ENCODE peak calls at places on chromosomes 16 and 17, in eight cellular contexts. D, H, V, C, J, G, A and R are unnamed samples. For H3K4me1, the result is how much of the 10 kb centered on the place peaks cover.

GRCh38 chr16:80852261-80852872 is 48.0 kb upstream of the CDYL2 start:
- DNase-seq in D (peak), H (no peak), V (peak), C (no peak), J (peak), G (peak), A (peak), R (no peak)

GRCh38 chr17:32157225-32157624 is 14.9 kb downstream of the RHOT1 start:
- DNase-seq in D (no peak), H (no peak), V (no peak), C (no peak), J (peak), G (no peak), A (no peak), R (no peak)

GRCh38 chr16:56608043-56608875 is at the start of gene MT2A:
- DNase-seq in D (peak), H (peak), V (peak), C (peak), J (peak), G (peak), A (peak), R (peak)

GRCh38 chr17:10394201-10394887 is 21.5 kb upstream of the MYH13 start:
- DNase-seq in D (no peak), H (no peak), V (no peak), C (no peak), J (no peak), G (no peak), A (no peak), R (no peak)

GRCh38 chr17:8846768-8847211 is 20.7 kb downstream of the PIK3R6 start:
- DNase-seq in D (no peak), H (peak), V (peak), C (no peak), J (peak), G (no peak), A (no peak), R (no peak)

GRCh38 chr17:1605681-1606351 is 22.8 kb downstream of the SLC43A2 start:
- DNase-seq in D (no peak), H (no peak), V (no peak), C (no peak), J (no peak), G (no peak), A (no peak), R (no peak)

GRCh38 chr16:21645261-21645721 is 7.1 kb downstream of the IGSF6 start:
- DNase-seq in D (no peak), H (no peak), V (no peak), C (no peak), J (no peak), G (no peak), A (no peak), R (no peak)

GRCh38 chr17:40555296-40556190 is 9.7 kb downstream of the CCR7 start:
- DNase-seq in D (no peak), H (no peak), V (no peak), C (peak), J (no peak), G (no peak), A (no peak), R (no peak)

GRCh38 chr17:69441179-69441578 is 26.7 kb downstream of the MAP2K6 start:
- DNase-seq in D (no peak), H (no peak), V (no peak), C (no peak), J (no peak), G (no peak), A (no peak), R (no peak)

GRCh38 chr17:82013341-82013740 is 9.3 kb downstream of the CENPX start:
- DNase-seq in D (no peak), H (no peak), V (no peak), C (no peak), J (no peak), G (no peak), A (no peak), R (no peak)

GRCh38 chr16:1379054-1379862 is 27.5 kb downstream of the GNPTG start:
- DNase-seq in D (peak), H (peak), V (peak), C (peak), J (peak), G (peak), A (peak), R (peak)

GRCh38 chr16:68972720-68973119 is 129.4 kb downstream of the TANGO6 start:
- DNase-seq in D (peak), H (no peak), V (peak), C (no peak), J (peak), G (no peak), A (peak), R (peak)

GRCh38 chr16:18979936-18980335 is 3.8 kb upstream of the TMC7 start:
- DNase-seq in D (no peak), H (no peak), V (no peak), C (no peak), J (peak), G (peak), A (no peak), R (no peak)

GRCh38 chr16:4393243-4393606 is 21.6 kb downstream of the VASN start:
- DNase-seq in D (no peak), H (no peak), V (no peak), C (no peak), J (peak), G (no peak), A (peak), R (no peak)

GRCh38 chr17:80833952-80834895 is 157.4 kb upstream of the CHMP6 start:
- DNase-seq in D (no peak), H (no peak), V (no peak), C (peak), J (no peak), G (peak), A (no peak), R (peak)

GRCh38 chr16:60419859-60420258 is 1616.4 kb downstream of the CDH8 start:
- DNase-seq in D (no peak), H (no peak), V (peak), C (no peak), J (no peak), G (no peak), A (no peak), R (no peak)

GRCh38 chr16:84058664-84059063 is 16.1 kb upstream of the SLC38A8 start:
- DNase-seq in D (no peak), H (no peak), V (no peak), C (no peak), J (no peak), G (no peak), A (no peak), R (no peak)

GRCh38 chr16:27315333-27316037 is 1.7 kb downstream of the IL4R start:
- DNase-seq in D (peak), H (no peak), V (peak), C (no peak), J (peak), G (peak), A (peak), R (no peak)

GRCh38 chr16:85554791-85555548 is 58.2 kb upstream of the GSE1 start:
- DNase-seq in D (no peak), H (no peak), V (peak), C (peak), J (peak), G (peak), A (peak), R (peak)

GRCh38 chr17:43952724-43953666 is 745 bp downstream of the PYY start:
- DNase-seq in D (no peak), H (peak), V (peak), C (no peak), J (no peak), G (no peak), A (no peak), R (no peak)

GRCh38 chr17:45177563-45177962 is 15.9 kb downstream of the HEXIM2 start:
- DNase-seq in D (no peak), H (no peak), V (no peak), C (no peak), J (no peak), G (no peak), A (no peak), R (no peak)

GRCh38 chr16:55494994-55495421 is 13.9 kb upstream of the LPCAT2 start:
- DNase-seq in D (no peak), H (no peak), V (peak), C (peak), J (peak), G (peak), A (no peak), R (peak)

GRCh38 chr17:15470536-15470935 is 3.1 kb upstream of the CDRT4 start:
- DNase-seq in D (no peak), H (no peak), V (no peak), C (no peak), J (no peak), G (no peak), A (no peak), R (no peak)

GRCh38 chr16:31700530-31701388 is 172.8 kb upstream of the ZNF267 start:
- DNase-seq in D (no peak), H (peak), V (peak), C (peak), J (no peak), G (peak), A (peak), R (no peak)

GRCh38 chr16:8936421-8936820 is 27.3 kb downstream of the USP7 start:
- DNase-seq in D (peak), H (no peak), V (peak), C (no peak), J (peak), G (peak), A (peak), R (peak)

GRCh38 chr16:11309895-11310633 is 28.9 kb upstream of the PRM1 start:
- DNase-seq in D (no peak), H (no peak), V (no peak), C (no peak), J (no peak), G (no peak), A (no peak), R (peak)

GRCh38 chr16:70695351-70696070 is 9.7 kb upstream of the MTSS2 start:
- DNase-seq in D (no peak), H (no peak), V (peak), C (no peak), J (peak), G (no peak), A (peak), R (no peak)

GRCh38 chr17:1082579-1082978 is 85.7 kb downstream of the TIMM22 start:
- DNase-seq in D (no peak), H (no peak), V (no peak), C (no peak), J (peak), G (peak), A (peak), R (no peak)

GRCh38 chr17:79509008-79509407 is 101.8 kb downstream of the RBFOX3 start:
- DNase-seq in D (no peak), H (no peak), V (no peak), C (no peak), J (no peak), G (no peak), A (no peak), R (no peak)

GRCh38 chr17:49101054-49101534 is 31.5 kb upstream of the B4GALNT2 start:
- DNase-seq in D (no peak), H (no peak), V (peak), C (no peak), J (peak), G (peak), A (peak), R (peak)

GRCh38 chr17:802481-802880 is 20.3 kb downstream of the MRM3 start:
- DNase-seq in D (no peak), H (no peak), V (no peak), C (no peak), J (no peak), G (peak), A (no peak), R (no peak)

GRCh38 chr17:50944054-50944901 is 78.1 kb upstream of the TOB1 start:
- DNase-seq in D (peak), H (no peak), V (peak), C (peak), J (peak), G (peak), A (peak), R (no peak)

GRCh38 chr16:3461120-3461519 is 17.6 kb downstream of the NAA60 start:
- DNase-seq in D (no peak), H (no peak), V (peak), C (no peak), J (no peak), G (no peak), A (no peak), R (no peak)

GRCh38 chr16:4404247-4404966 is 12.0 kb downstream of the CORO7 start:
- DNase-seq in D (peak), H (no peak), V (peak), C (peak), J (peak), G (peak), A (peak), R (peak)

GRCh38 chr17:56540791-56541190 is 52.7 kb upstream of the NOG start:
- DNase-seq in D (no peak), H (no peak), V (peak), C (no peak), J (no peak), G (no peak), A (no peak), R (peak)

GRCh38 chr16:22192261-22193133 is 13.6 kb upstream of the EEF2K start:
- DNase-seq in D (peak), H (no peak), V (no peak), C (peak), J (peak), G (peak), A (peak), R (peak)

GRCh38 chr16:54938351-54939346 is 8.0 kb downstream of the IRX5 start:
- DNase-seq in D (no peak), H (peak), V (peak), C (no peak), J (no peak), G (no peak), A (no peak), R (no peak)

GRCh38 chr17:31522284-31522931 is 130.9 kb downstream of the RAB11FIP4 start:
- DNase-seq in D (no peak), H (no peak), V (no peak), C (no peak), J (no peak), G (no peak), A (no peak), R (no peak)

GRCh38 chr17:38731526-38732294 is 1.6 kb downstream of the CISD3 start:
- DNase-seq in D (no peak), H (no peak), V (no peak), C (no peak), J (no peak), G (no peak), A (no peak), R (no peak)

GRCh38 chr17:38730526-38731379 is 612 bp downstream of the CISD3 start:
- DNase-seq in D (peak), H (no peak), V (peak), C (peak), J (peak), G (peak), A (peak), R (peak)

GRCh38 chr17:38733315-38734234 is 3.4 kb downstream of the CISD3 start:
- DNase-seq in D (peak), H (no peak), V (peak), C (no peak), J (peak), G (peak), A (no peak), R (no peak)

GRCh38 chr17:38734235-38734633 is 4.1 kb downstream of the CISD3 start:
- DNase-seq in D (no peak), H (no peak), V (no peak), C (no peak), J (no peak), G (no peak), A (no peak), R (no peak)

GRCh38 chr17:38732376-38733314 is 2.5 kb downstream of the CISD3 start:
- DNase-seq in D (no peak), H (no peak), V (no peak), C (no peak), J (no peak), G (peak), A (no peak), R (no peak)
- H3K4me1 ChIP-seq in D (under half), H (under half), V (under half), C (under half), J (under half), G (half or more), A (under half), R (under half)

DNA sequence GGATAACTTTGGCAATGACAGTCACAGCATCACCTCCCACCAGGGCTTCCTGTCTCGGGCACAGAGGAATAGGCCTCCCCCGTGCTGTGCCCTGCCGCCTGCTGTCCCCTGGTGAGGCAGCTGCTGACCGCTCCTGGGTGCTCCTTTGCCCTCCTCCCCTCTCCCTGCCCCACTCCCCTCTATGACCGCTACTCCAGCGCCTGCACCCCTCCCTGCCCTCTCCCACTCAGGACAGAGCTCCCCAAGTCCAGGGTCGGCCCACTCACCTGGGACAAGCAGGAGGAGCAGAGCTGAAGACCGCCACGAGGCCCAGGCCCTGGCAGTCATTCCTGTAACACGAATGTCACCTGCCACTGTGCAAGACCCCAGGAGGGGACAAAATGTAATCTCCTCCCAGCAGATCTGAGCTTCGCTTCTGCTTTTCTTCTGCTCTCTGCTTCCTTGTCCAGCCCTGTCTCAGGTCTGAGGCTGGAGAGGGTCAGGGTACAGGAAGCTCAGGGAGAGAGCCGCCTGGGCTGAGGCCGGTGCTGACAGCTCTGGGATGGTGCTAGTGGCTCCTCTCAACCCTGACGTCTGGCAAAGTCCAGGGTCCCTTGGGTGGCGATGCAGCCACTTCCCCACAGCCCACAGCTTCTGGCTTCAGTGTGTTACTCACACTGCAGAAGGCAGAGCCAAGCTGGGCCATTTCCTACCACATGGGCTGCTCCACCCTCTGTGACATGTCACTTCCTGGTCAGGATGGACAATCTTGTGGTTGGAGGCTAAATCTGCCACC is at the start of gene CD300C:
- DNase-seq in D (no peak), H (no peak), V (no peak), C (no peak), J (peak), G (no peak), A (no peak), R (no peak)
- H3K4me1 ChIP-seq in D (under half), H (under half), V (under half), C (under half), J (under half), G (under half), A (under half), R (under half)

GRCh38 chr17:35344262-35344661 is 29.2 kb downstream of the SLFN11 start:
- DNase-seq in D (no peak), H (no peak), V (no peak), C (no peak), J (no peak), G (no peak), A (no peak), R (no peak)

GRCh38 chr17:35345445-35345925 is 27.9 kb downstream of the SLFN11 start:
- DNase-seq in D (no peak), H (peak), V (no peak), C (no peak), J (no peak), G (no peak), A (no peak), R (no peak)

GRCh38 chr17:35342207-35342744 is 31.1 kb downstream of the SLFN11 start:
- DNase-seq in D (no peak), H (no peak), V (no peak), C (no peak), J (no peak), G (no peak), A (no peak), R (no peak)

GRCh38 chr17:35350493-35350892 is 22.9 kb downstream of the SLFN11 start:
- DNase-seq in D (no peak), H (no peak), V (no peak), C (no peak), J (no peak), G (no peak), A (no peak), R (no peak)

DNA sequence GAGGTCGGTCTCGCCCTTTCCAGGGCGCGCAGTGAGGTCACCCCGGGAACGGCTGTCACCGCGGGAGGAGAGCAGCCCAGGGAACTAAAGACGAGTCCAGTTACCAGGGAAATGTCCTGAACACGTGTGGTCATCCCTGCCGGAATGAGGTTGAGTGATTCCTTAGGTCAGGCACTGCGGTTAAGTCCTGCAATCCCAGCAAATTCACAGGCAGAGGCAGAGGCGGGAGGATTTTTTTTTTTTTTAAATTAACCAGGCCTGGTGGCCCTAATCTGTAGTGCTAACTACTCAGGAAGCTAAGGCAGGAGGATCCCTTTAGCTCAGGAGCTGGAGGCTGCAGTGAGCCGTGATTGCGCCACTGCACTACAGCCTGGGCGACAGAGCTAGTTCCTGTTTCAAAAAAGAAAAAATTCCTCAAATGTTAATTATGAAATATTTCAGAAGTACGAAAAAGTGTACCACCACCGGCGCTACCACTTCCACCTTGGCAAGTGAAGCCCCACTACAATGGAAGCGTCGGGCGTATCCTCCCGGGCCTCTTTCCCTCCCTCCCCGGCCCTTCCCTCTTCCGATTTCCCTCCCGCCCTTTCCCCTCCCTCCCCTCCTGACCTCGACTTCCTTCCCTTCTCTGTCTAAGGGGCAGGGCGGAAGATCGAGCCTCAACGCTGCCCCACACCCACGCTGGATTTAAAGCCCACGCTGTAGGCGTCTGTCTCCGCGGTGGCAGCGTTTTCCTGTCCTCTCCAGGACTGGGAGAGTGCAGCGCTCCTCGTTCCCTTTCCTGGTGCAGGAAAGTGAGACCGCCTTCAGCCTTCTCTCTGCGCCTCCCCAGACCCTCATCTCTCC is 27.3 kb downstream of the SLFN11 start:
- DNase-seq in D (peak), H (peak), V (peak), C (peak), J (no peak), G (peak), A (no peak), R (no peak)
- H3K4me1 ChIP-seq in D (under half), H (under half), V (under half), C (under half), J (under half), G (under half), A (under half), R (under half)

GRCh38 chr16:17281052-17281451 is 189.7 kb downstream of the XYLT1 start:
- DNase-seq in D (no peak), H (no peak), V (no peak), C (no peak), J (no peak), G (no peak), A (no peak), R (no peak)
- H3K4me1 ChIP-seq in D (under half), H (under half), V (under half), C (under half), J (under half), G (under half), A (under half), R (under half)

DNA sequence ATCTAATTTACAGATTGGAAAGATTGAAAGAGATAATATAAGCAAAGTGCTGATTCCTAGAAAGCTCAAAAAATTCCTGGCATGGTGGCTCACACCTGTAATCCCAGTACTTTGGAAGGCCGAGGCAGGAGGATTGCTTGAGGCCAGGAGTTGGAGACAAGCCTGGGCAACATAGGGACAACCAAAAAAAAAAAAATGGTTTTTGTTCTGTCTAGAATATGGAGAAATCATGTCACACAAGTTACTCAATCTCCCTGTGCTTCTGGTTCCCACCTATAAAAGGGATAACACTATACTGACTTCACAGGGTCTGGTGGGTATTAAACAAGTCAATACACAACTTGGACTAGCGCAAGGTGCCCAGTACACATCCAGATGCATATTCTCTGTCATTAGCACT is 18.4 kb downstream of the ARHGAP17 start:
- DNase-seq in D (no peak), H (no peak), V (no peak), C (no peak), J (no peak), G (no peak), A (no peak), R (no peak)
- H3K4me1 ChIP-seq in D (under half), H (under half), V (under half), C (under half), J (under half), G (under half), A (under half), R (half or more)